ENCODE peak calls at places on chromosomes 12 and 14, in nine cellular contexts. K is astrocyte of the spinal cord, T is AG04450, Y is A549, W is uterus, U is WERI-Rb-1, H is GM12865, S is gastrocnemius medialis, X is ascending aorta. Z is an unnamed sample.

GRCh38 chr14:93997082-93997481 is at the start of gene CCDC197:
- DNase-seq in K (no peak), T (no peak), Y (no peak), W (no peak), U (no peak), H (no peak), S (no peak), X (no peak), Z (no peak)

GRCh38 chr14:60514378-60515243 is 5.7 kb downstream of the SIX6 start:
- DNase-seq in K (no peak), T (no peak), Y (peak; percentile 17), W (no peak), U (peak; percentile 89), H (no peak), S (peak; percentile 14), X (no peak), Z (no peak)

GRCh38 chr12:88908345-88908744 is 328.1 kb upstream of the KITLG start:
- DNase-seq in K (no peak), T (no peak), Y (no peak), W (no peak), U (no peak), H (no peak), S (no peak), X (no peak), Z (no peak)

GRCh38 chr14:46344327-46344937 is 307.1 kb downstream of the RPL10L start:
- DNase-seq in K (peak; percentile 11), T (no peak), Y (no peak), W (no peak), U (peak; percentile 28), H (peak; percentile 32), S (no peak), X (no peak), Z (no peak)

GRCh38 chr12:64687816-64688599 is 71.2 kb downstream of the GNS start:
- DNase-seq in K (peak; percentile 42), T (no peak), Y (no peak), W (no peak), U (no peak), H (no peak), S (no peak), X (no peak), Z (no peak)

GRCh38 chr12:46921048-46921753 is 95.4 kb upstream of the SLC38A4 start:
- DNase-seq in K (peak; percentile 72), T (no peak), Y (no peak), W (no peak), U (no peak), H (no peak), S (no peak), X (no peak), Z (no peak)

GRCh38 chr12:116590561-116590960 is 31.4 kb downstream of the MAP1LC3B2 start:
- DNase-seq in K (no peak), T (no peak), Y (peak; percentile 56), W (no peak), U (no peak), H (no peak), S (no peak), X (no peak), Z (no peak)

GRCh38 chr12:122724641-122725243 is 5.9 kb downstream of the HCAR1 start:
- DNase-seq in K (no peak), T (no peak), Y (no peak), W (no peak), U (no peak), H (peak; percentile 75), S (no peak), X (no peak), Z (no peak)

GRCh38 chr12:18750087-18750486 is 12.2 kb downstream of the CAPZA3 start:
- DNase-seq in K (no peak), T (no peak), Y (no peak), W (no peak), U (no peak), H (no peak), S (no peak), X (no peak), Z (no peak)

GRCh38 chr14:90851327-90852036 is 35.3 kb upstream of the TTC7B start:
- DNase-seq in K (no peak), T (no peak), Y (no peak), W (no peak), U (no peak), H (no peak), S (no peak), X (no peak), Z (no peak)

GRCh38 chr12:6765634-6766581 is at the start of gene PTMS:
- DNase-seq in K (peak; percentile 96), T (peak; percentile 89), Y (peak; percentile 77), W (peak; percentile 96), U (peak; percentile 97), H (peak; percentile 53), S (peak; percentile 35), X (peak; percentile 93), Z (peak; percentile 94)

GRCh38 chr14:90484291-90484690 is 87.5 kb downstream of the CALM1 start:
- DNase-seq in K (no peak), T (no peak), Y (no peak), W (no peak), U (no peak), H (no peak), S (no peak), X (no peak), Z (no peak)

GRCh38 chr12:116861331-116861730 is 19.9 kb downstream of the HRK start:
- DNase-seq in K (peak; percentile 48), T (peak; percentile 75), Y (no peak), W (peak; percentile 20), U (no peak), H (peak; percentile 78), S (no peak), X (peak; percentile 68), Z (no peak)

GRCh38 chr12:76813972-76814371 is 50.1 kb downstream of the ZDHHC17 start:
- DNase-seq in K (no peak), T (no peak), Y (no peak), W (no peak), U (no peak), H (no peak), S (no peak), X (no peak), Z (no peak)

GRCh38 chr12:96500686-96501085 is 11.3 kb downstream of the CFAP54 start:
- DNase-seq in K (peak; percentile 58), T (no peak), Y (no peak), W (no peak), U (no peak), H (peak; percentile 33), S (no peak), X (no peak), Z (no peak)

GRCh38 chr12:49705479-49706267 is 1.5 kb downstream of the FMNL3 start:
- DNase-seq in K (peak; percentile 76), T (no peak), Y (no peak), W (peak; percentile 28), U (peak; percentile 61), H (peak; percentile 80), S (no peak), X (peak; percentile 79), Z (no peak)

GRCh38 chr12:103599274-103599673 is 12.2 kb downstream of the STAB2 start:
- DNase-seq in K (no peak), T (no peak), Y (no peak), W (no peak), U (no peak), H (no peak), S (no peak), X (no peak), Z (no peak)

GRCh38 chr12:69252033-69252432 is 12.7 kb downstream of the CPSF6 start:
- DNase-seq in K (no peak), T (no peak), Y (no peak), W (no peak), U (no peak), H (no peak), S (no peak), X (no peak), Z (no peak)

GRCh38 chr12:51814311-51815088 is 34.0 kb downstream of the FIGNL2 start:
- DNase-seq in K (peak; percentile 56), T (peak; percentile 26), Y (peak; percentile 86), W (peak; percentile 51), U (peak; percentile 78), H (peak; percentile 45), S (no peak), X (peak; percentile 73), Z (no peak)
- H3K4me3 ChIP-seq in K (peak overlapping the region; percentile 37), T (peak overlapping the region; percentile 39), Y (peak overlapping the region; percentile 46), W (peak overlapping the region; percentile 47), U (peak overlapping the region; percentile 25), H (no peak overlapping the region), S (peak overlapping the region; percentile 57), X (peak overlapping the region; percentile 50), Z (peak overlapping the region; percentile 69)

GRCh38 chr14:100076133-100076532 is 10.9 kb downstream of the EVL start:
- DNase-seq in K (no peak), T (no peak), Y (peak; percentile 13), W (no peak), U (peak; percentile 22), H (peak; percentile 61), S (no peak), X (peak; percentile 77), Z (no peak)
- TF ChIP-seq CTCF in K (peak; percentile 32), T (peak; percentile 30), Y (no peak), W (no peak), U (peak; percentile 35), H (peak; percentile 11), S (no peak), X (peak; percentile 8), Z (no peak)

GRCh38 chr14:104983231-104983721 is 2.3 kb upstream of the CLBA1 start:
- DNase-seq in K (no peak), T (no peak), Y (no peak), W (no peak), U (no peak), H (no peak), S (no peak), X (no peak), Z (no peak)

GRCh38 chr14:104984056-104984894 is 1.3 kb upstream of the CLBA1 start:
- DNase-seq in K (no peak), T (no peak), Y (no peak), W (no peak), U (no peak), H (no peak), S (no peak), X (no peak), Z (no peak)

GRCh38 chr14:104982548-104983230 is 2.9 kb upstream of the CLBA1 start:
- DNase-seq in K (no peak), T (no peak), Y (no peak), W (no peak), U (no peak), H (no peak), S (no peak), X (no peak), Z (no peak)

GRCh38 chr14:104986487-104987164 is 1.0 kb downstream of the CLBA1 start:
- DNase-seq in K (no peak), T (no peak), Y (no peak), W (no peak), U (no peak), H (no peak), S (no peak), X (no peak), Z (no peak)

GRCh38 chr14:104985675-104986486 is at the start of gene CLBA1:
- DNase-seq in K (peak; percentile 90), T (peak; percentile 70), Y (peak; percentile 93), W (peak; percentile 84), U (peak; percentile 86), H (peak; percentile 93), S (peak; percentile 71), X (peak; percentile 93), Z (peak; percentile 92)
- H3K4me3 ChIP-seq in K (peak within 1 kb of the TSS; percentile 64), T (peak within 1 kb of the TSS; percentile 69), Y (peak within 1 kb of the TSS; percentile 87), W (peak within 1 kb of the TSS; percentile 47), U (peak within 1 kb of the TSS; percentile 78), H (peak within 1 kb of the TSS; percentile 69), S (peak within 1 kb of the TSS; percentile 67), X (peak within 1 kb of the TSS; percentile 85), Z (peak within 1 kb of the TSS; percentile 89)

DNA sequence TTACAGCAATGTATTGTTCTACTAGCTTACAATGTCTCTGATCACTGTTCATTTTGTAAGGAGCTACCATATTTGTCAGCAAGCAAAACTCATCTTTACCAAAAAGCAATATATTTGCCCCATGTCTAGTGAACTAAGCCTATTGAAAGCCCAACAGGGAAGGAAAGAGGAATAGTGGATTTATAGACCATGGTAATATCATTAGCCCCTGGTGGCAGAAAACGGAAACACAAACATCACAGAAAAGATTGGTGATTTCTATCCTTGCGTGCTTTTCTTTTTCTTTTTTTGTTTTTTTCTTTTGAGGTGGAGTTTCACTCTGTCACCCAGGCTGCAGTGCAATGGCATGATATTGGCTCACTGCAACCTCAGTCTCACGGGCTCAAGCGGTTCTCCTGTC is 1562.4 kb upstream of the TMEM132C start:
- DNase-seq in K (no peak), T (no peak), Y (no peak), W (no peak), U (no peak), H (no peak), S (no peak), X (no peak), Z (no peak)
- TF ChIP-seq CTCF in K (peak; percentile 15), T (no peak), Y (no peak), W (no peak), U (peak; percentile 32), H (peak; percentile 8), S (no peak), X (no peak), Z (no peak)

Z was measured in coronary artery.